ENCODE peak calls at places on chromosomes 12 and 14, in five cellular contexts. One of them, this sample, is unnamed.

GRCh38 chr12:26937443-26937862 is 328 bp downstream of the INTS13 start:
- DNase-seq in stomach: no peak
- DNase-seq in brain microvascular endothelial cell: no peak
- DNase-seq in left ventricle myocardium inferior: no peak
- DNase-seq in left lung: no peak
- DNase-seq in this sample: no peak

GRCh38 chr12:25041006-25041741 is 92.3 kb upstream of the BCAT1 start:
- DNase-seq in stomach: no peak
- DNase-seq in left ventricle myocardium inferior: no peak
- DNase-seq in brain microvascular endothelial cell: no peak
- DNase-seq in left lung: no peak
- DNase-seq in this sample: no peak

GRCh38 chr12:122106891-122107660 is 28.5 kb downstream of the MLXIP start:
- DNase-seq in stomach: peak
- DNase-seq in brain microvascular endothelial cell: peak
- DNase-seq in left lung: peak
- DNase-seq in left ventricle myocardium inferior: peak
- DNase-seq in this sample: peak

GRCh38 chr12:109228664-109229063 is 80.4 kb downstream of the FOXN4 start:
- DNase-seq in stomach: no peak
- DNase-seq in left ventricle myocardium inferior: no peak
- DNase-seq in brain microvascular endothelial cell: no peak
- DNase-seq in left lung: no peak
- DNase-seq in this sample: no peak

GRCh38 chr14:71143391-71144290 is 236.4 kb downstream of the PCNX1 start:
- DNase-seq in stomach: no peak
- DNase-seq in left ventricle myocardium inferior: no peak
- DNase-seq in brain microvascular endothelial cell: peak
- DNase-seq in left lung: no peak
- DNase-seq in this sample: no peak

GRCh38 chr14:85625925-85626585 is 96.1 kb downstream of the FLRT2 start:
- DNase-seq in stomach: no peak
- DNase-seq in left ventricle myocardium inferior: no peak
- DNase-seq in left lung: no peak
- DNase-seq in brain microvascular endothelial cell: no peak
- DNase-seq in this sample: no peak

GRCh38 chr12:4153343-4153892 is 120.1 kb upstream of the CCND2 start:
- DNase-seq in brain microvascular endothelial cell: no peak
- DNase-seq in left ventricle myocardium inferior: no peak
- DNase-seq in left lung: no peak
- DNase-seq in stomach: no peak
- DNase-seq in this sample: no peak

GRCh38 chr12:84807249-84807648 is 105.3 kb downstream of the SLC6A15 start:
- DNase-seq in left ventricle myocardium inferior: no peak
- DNase-seq in left lung: no peak
- DNase-seq in stomach: no peak
- DNase-seq in brain microvascular endothelial cell: peak
- DNase-seq in this sample: no peak

DNA sequence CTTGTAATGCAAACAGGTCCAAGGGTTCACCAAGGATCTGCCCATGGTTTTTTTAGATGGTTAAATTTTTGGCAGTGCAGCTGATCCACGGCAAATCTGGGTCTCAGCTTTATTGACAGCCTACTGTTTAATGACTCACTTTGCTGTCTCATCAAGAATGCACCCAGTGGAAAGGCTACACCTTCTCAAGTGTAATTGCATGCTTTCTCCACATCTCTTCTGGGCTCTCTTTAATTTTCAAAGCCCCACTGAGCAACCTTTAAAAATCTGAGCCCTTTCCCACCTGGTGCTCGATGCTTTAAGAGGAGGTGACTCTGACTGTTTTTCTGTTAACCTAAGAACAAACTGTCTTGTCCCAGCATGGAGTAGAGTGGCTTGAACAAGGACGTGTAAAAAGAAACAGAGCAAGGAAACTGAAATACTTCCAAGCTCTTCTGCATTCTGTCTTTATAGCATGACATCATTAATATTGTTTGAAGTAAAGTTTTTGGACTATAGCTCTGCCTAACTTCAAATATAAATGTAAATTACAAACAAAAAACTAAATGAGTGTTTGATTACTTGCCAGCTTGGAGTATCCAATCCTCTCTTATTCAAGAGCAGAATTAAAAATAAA is 214.2 kb upstream of the KRR1 start:
- DNase-seq in stomach: no peak
- DNase-seq in left lung: no peak
- DNase-seq in left ventricle myocardium inferior: no peak
- DNase-seq in brain microvascular endothelial cell: peak
- DNase-seq in this sample: no peak
- TF ChIP-seq CTCF in stomach: no peak
- TF ChIP-seq CTCF in left lung: no peak
- TF ChIP-seq CTCF in left ventricle myocardium inferior: no peak
- TF ChIP-seq CTCF in brain microvascular endothelial cell: peak
- TF ChIP-seq CTCF in this sample: no peak

DNA sequence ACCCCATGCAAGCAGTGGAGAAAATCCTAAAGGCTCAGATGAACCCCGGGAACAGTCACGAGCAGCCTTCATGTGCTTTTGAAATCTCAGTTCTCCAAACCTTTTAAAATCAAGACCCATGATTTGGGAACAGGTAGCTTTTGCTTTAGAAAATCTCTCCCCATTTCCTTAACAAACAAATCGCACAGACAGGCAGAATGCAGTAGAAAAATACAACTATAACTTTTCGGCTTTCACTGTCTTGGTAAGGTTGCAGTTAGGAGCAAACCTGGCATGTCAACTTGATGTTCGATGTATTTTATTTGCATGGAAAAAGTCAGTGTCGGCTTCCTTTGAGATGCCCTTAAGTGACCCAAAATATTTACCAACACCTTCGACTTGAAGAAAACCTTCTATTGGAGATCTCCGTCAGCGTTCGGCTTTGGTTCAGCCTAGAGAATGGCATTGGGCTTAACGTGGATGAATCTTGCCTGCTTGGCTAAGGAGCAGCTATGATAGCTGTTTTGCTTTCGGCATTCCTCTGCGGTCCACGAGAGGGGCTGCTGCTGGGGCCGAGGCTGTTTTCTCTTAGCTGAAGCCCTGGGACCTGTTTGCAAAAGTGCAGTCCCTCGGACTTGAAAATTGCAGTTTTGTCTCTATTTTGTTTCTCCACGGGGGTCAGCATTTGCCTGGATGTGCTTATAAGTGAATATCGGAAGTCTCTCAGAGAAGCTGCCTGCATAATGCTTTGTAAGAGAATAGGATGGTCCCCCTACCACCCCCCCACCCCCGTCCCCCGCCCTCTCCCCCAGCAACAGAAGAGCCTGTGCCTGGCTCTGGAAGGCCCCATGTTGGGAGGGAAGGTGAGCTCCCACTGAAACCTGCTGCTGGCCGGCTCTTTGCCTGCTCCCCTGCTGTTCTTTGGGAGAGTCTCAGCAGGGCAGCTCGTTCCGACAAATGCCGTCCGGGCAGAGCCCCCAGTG is 122.8 kb downstream of the AACS start:
- DNase-seq in left lung: no peak
- DNase-seq in left ventricle myocardium inferior: no peak
- DNase-seq in stomach: no peak
- DNase-seq in brain microvascular endothelial cell: no peak
- DNase-seq in this sample: no peak
- H3K4me3 ChIP-seq in left lung: no peak
- H3K4me3 ChIP-seq in left ventricle myocardium inferior: peak
- H3K4me3 ChIP-seq in stomach: peak
- H3K4me3 ChIP-seq in brain microvascular endothelial cell: no peak
- H3K4me3 ChIP-seq in this sample: no peak

GRCh38 chr14:64725879-64726584 is 21.8 kb downstream of the PLEKHG3 start:
- DNase-seq in left ventricle myocardium inferior: peak
- DNase-seq in left lung: no peak
- DNase-seq in stomach: no peak
- DNase-seq in brain microvascular endothelial cell: no peak
- DNase-seq in this sample: no peak
- TF ChIP-seq CTCF in left ventricle myocardium inferior: no peak
- TF ChIP-seq CTCF in left lung: no peak
- TF ChIP-seq CTCF in stomach: no peak
- TF ChIP-seq CTCF in brain microvascular endothelial cell: peak
- TF ChIP-seq CTCF in this sample: no peak

DNA sequence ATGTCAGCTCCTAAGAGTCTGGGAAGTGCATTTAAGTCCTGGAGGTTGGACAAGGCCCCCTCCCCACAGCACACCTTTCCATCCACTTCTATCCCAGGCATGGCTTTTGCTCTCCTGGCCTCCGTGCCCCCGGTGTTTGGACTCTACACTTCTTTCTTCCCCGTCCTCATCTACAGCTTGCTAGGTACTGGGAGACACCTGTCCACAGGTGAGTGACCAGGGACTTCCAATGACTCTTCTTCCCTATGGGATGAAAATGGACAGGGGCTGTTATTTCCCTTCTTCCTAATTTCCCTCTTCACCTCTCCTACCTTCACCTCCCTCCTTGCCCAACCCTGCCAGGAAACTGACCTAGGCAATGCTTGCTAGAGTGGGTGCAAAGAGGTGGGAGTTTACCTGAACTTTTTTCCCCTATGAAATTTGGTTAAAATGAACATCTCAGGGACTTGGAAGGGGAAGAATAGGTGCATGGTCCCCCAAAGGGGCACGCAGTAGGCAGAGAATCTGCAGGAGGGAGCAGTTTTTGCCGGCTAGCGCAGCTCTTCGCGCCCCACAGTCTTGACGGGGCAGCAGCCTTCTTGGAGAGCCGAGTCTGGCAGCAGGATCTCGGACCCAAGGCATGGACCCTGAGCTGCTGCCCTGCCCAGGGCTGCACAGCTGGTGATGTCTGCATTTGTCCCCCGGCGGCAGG is 9.2 kb downstream of the ARHGEF25 start:
- DNase-seq in stomach: no peak
- DNase-seq in brain microvascular endothelial cell: no peak
- DNase-seq in left ventricle myocardium inferior: no peak
- DNase-seq in left lung: no peak
- DNase-seq in this sample: no peak
- H3K4me3 ChIP-seq in stomach: peak
- H3K4me3 ChIP-seq in brain microvascular endothelial cell: no peak
- H3K4me3 ChIP-seq in left ventricle myocardium inferior: peak
- H3K4me3 ChIP-seq in left lung: no peak
- H3K4me3 ChIP-seq in this sample: no peak

DNA sequence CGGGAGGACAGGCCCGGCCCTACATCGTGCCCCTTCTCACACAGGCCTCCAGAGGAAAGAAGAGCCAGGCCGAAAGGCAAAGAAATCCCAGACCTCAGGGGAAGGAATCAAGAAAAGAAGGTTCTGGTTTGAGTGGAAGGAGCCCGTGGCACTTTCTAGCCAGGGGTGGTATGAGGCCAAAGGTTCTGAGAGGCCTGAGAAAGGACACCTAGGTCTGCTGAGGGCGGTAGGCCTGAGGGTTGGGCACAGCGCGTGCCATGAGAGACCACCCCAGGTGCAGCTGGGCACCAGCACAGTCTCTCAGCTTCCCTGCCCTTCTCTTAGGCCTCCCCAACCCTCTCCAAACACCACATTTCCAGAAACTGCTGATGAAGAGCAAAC is 185.0 kb downstream of the ZFP36L1 start:
- DNase-seq in stomach: no peak
- DNase-seq in left lung: no peak
- DNase-seq in left ventricle myocardium inferior: no peak
- DNase-seq in brain microvascular endothelial cell: no peak
- DNase-seq in this sample: no peak
- TF ChIP-seq CTCF in stomach: no peak
- TF ChIP-seq CTCF in left lung: no peak
- TF ChIP-seq CTCF in left ventricle myocardium inferior: no peak
- TF ChIP-seq CTCF in brain microvascular endothelial cell: no peak
- TF ChIP-seq CTCF in this sample: no peak

GRCh38 chr12:47808049-47808448 is 11.7 kb downstream of the HDAC7 start:
- DNase-seq in left lung: peak
- DNase-seq in left ventricle myocardium inferior: peak
- DNase-seq in stomach: no peak
- DNase-seq in brain microvascular endothelial cell: peak
- DNase-seq in this sample: no peak

GRCh38 chr12:47804177-47804576 is 15.5 kb downstream of the HDAC7 start:
- DNase-seq in stomach: no peak
- DNase-seq in left ventricle myocardium inferior: peak
- DNase-seq in left lung: no peak
- DNase-seq in brain microvascular endothelial cell: no peak
- DNase-seq in this sample: no peak

GRCh38 chr12:47807338-47807737 is 12.4 kb downstream of the HDAC7 start:
- DNase-seq in stomach: no peak
- DNase-seq in left ventricle myocardium inferior: peak
- DNase-seq in left lung: no peak
- DNase-seq in brain microvascular endothelial cell: no peak
- DNase-seq in this sample: no peak

GRCh38 chr12:47803196-47803875 is 16.4 kb downstream of the HDAC7 start:
- DNase-seq in left ventricle myocardium inferior: no peak
- DNase-seq in brain microvascular endothelial cell: no peak
- DNase-seq in stomach: no peak
- DNase-seq in left lung: peak
- DNase-seq in this sample: no peak

DNA sequence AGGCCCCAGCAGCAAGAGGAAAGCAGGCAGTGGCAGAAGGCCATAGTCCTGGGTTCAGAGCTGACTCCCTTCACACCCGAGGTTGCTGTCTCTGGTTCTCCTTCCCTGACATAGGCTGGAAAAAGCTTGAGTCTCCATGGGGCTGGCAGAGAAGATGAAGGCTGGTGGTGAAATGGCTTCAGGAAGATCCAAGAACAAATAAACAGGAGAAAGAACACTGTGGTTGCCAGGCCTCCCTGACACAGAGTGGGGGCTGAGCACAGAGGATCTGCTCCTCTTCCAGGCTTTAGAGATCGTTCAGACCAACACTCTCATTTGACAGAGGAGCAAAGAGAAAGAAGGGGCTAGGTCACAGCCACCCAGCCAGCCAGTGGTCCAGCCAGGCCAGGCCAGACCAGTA is 14.3 kb downstream of the HDAC7 start:
- DNase-seq in left ventricle myocardium inferior: no peak
- DNase-seq in stomach: no peak
- DNase-seq in left lung: no peak
- DNase-seq in brain microvascular endothelial cell: no peak
- DNase-seq in this sample: no peak
- H3K4me3 ChIP-seq in left ventricle myocardium inferior: peak
- H3K4me3 ChIP-seq in stomach: no peak
- H3K4me3 ChIP-seq in left lung: no peak
- H3K4me3 ChIP-seq in brain microvascular endothelial cell: no peak
- H3K4me3 ChIP-seq in this sample: no peak

This sample was measured in pancreas.